ENCODE peak calls at places on chromosomes 12 and 14, in eight cellular contexts. R is dorsolateral prefrontal cortex, F is NB4, D is fibroblast of the aortic adventitia, H is HCT116, O is GM13977, M is mammary epithelial cell, T is neural crest cell. Q is an unnamed sample.

GRCh38 chr12:42130670-42131402 is 13.8 kb downstream of the GXYLT1 start:
- DNase-seq in R (no peak), F (peak; percentile 68), D (peak; percentile 56), H (no peak), O (no peak), M (peak; percentile 60), T (no peak), Q (no peak)

GRCh38 chr12:1374296-1374695 is 220.1 kb downstream of the FBXL14 start:
- DNase-seq in R (no peak), F (no peak), D (peak; percentile 85), H (no peak), O (no peak), M (no peak), T (no peak), Q (no peak)

GRCh38 chr14:103543721-103544626 is 15.0 kb downstream of the TRMT61A start:
- DNase-seq in R (peak; percentile 82), F (no peak), D (no peak), H (no peak), O (no peak), M (no peak), T (no peak), Q (no peak)

GRCh38 chr12:106301611-106302321 is 767 bp upstream of the TCP11L2 start:
- DNase-seq in R (peak; percentile 38), F (peak; percentile 77), D (peak; percentile 65), H (no peak), O (peak; percentile 42), M (peak; percentile 65), T (no peak), Q (peak; percentile 82)

GRCh38 chr12:3061129-3061857 is 15.9 kb upstream of the TSPAN9 start:
- DNase-seq in R (no peak), F (no peak), D (peak; percentile 81), H (no peak), O (no peak), M (no peak), T (no peak), Q (no peak)

GRCh38 chr14:92106095-92106937 is at the start of gene ATXN3:
- DNase-seq in R (peak; percentile 96), F (peak; percentile 98), D (peak; percentile 99), H (peak; percentile 97), O (peak; percentile 96), M (peak; percentile 96), T (peak; percentile 85), Q (peak; percentile 95)

GRCh38 chr12:104809251-104809650 is 148.8 kb downstream of the SLC41A2 start:
- DNase-seq in R (no peak), F (no peak), D (no peak), H (no peak), O (no peak), M (peak; percentile 35), T (no peak), Q (no peak)

GRCh38 chr12:50901685-50902113 is 50.6 kb upstream of the HIGD1C start:
- DNase-seq in R (no peak), F (no peak), D (no peak), H (no peak), O (no peak), M (no peak), T (no peak), Q (no peak)

GRCh38 chr12:88361493-88361892 is 218.8 kb downstream of the KITLG start:
- DNase-seq in R (no peak), F (no peak), D (no peak), H (no peak), O (no peak), M (peak; percentile 40), T (no peak), Q (no peak)

GRCh38 chr12:108592033-108592909 is 5.6 kb downstream of the TMEM119 start:
- DNase-seq in R (no peak), F (no peak), D (no peak), H (no peak), O (no peak), M (no peak), T (no peak), Q (no peak)

GRCh38 chr12:131764738-131765137 is 53.8 kb downstream of the SFSWAP start:
- DNase-seq in R (no peak), F (no peak), D (peak; percentile 25), H (no peak), O (no peak), M (no peak), T (no peak), Q (no peak)

GRCh38 chr12:68761442-68761812 is 15.5 kb downstream of the SLC35E3 start:
- DNase-seq in R (no peak), F (no peak), D (no peak), H (no peak), O (no peak), M (no peak), T (no peak), Q (no peak)

GRCh38 chr14:69043007-69043444 is 63.9 kb upstream of the ACTN1 start:
- DNase-seq in R (no peak), F (peak; percentile 85), D (no peak), H (no peak), O (no peak), M (no peak), T (no peak), Q (no peak)

GRCh38 chr12:132455565-132455964 is 34.4 kb upstream of the FBRSL1 start:
- DNase-seq in R (no peak), F (no peak), D (no peak), H (no peak), O (no peak), M (no peak), T (no peak), Q (no peak)

DNA sequence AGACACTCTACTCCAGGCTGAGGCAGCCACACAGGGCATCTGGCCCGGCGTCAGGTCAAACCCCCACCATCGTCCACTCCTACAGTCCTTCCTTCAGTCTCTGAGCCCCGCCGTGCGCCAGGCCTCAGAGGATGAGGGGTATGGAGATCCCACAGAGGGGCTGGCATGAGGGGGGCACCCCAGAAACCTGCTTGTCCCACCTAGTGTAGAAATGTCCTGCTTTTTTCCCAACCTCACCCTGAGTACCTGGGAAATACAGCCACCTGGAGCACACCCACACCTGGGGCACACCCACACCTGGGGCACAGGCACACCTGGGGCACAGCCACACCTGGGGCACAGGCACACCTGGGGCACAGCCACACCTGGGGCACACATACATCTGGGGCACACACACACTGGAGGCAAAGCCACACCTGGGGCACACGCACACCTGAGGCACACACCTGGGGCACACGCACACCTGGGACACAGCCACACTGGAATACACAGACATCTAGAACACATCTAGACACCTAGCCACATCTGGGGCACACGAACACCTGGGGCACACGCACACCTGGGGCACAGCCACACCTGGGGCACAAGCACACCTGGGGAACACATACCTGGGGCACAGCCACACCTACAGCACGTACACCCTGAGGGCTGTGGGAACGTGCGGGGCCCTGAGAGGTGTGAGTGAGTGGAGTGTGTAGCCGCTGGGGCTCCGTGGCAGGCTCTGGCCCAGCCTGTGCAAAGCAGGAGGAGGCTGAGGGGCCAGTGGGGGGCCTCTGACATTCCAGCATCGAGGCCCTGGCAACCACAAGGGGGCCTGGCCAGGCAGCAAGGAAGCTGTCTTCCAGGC is 18.4 kb downstream of the AKT1 start:
- DNase-seq in R (no peak), F (no peak), D (no peak), H (no peak), O (no peak), M (no peak), T (peak; percentile 60), Q (no peak)
- TF ChIP-seq CTCF in R (no peak), F (no peak), D (no peak), H (no peak), O (no peak), M (no peak), T (no peak), Q (no peak)

DNA sequence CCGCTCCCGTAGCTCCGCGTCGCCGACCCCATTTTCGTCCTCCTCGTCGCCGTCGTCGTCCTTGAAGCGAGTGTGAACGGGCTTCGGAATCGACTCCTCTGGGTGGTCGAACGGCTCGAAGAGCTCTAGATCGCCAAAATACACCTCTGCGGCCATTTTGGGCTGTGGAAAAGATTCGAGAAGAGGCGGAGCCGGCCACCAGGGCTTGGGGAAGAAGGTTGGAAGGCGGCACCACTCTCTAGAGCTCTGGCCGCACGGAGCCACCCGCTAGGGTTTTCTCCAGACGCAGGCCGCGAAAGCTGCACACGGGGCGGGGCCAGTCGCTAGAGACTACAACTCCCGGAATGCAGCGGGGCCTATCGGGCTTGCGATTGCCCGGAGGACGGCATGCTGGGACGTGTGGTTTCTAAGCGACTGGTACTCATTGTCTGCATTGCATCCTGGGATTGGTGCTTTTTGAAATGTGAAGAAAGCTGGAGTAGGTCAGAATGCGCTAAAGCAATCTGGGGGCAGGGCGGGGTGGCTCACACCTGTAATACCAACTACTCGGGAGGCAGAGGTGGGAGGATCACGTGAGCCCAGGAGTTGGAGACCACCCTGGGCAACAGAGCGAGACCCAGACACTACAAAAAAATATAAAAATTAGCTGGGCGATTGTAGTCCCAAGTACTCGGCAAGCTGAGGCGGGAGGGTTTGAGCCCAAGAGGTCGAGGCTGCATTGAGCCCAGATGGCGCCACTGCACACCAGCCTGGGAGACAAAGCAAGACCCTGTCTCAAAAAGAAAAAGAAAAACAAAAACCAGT is at the start of gene ZCCHC8:
- DNase-seq in R (peak; percentile 95), F (peak; percentile 100), D (peak; percentile 97), H (peak; percentile 96), O (peak; percentile 92), M (peak; percentile 98), T (peak; percentile 93), Q (peak; percentile 98)
- TF ChIP-seq CTCF in R (peak; percentile 43), F (peak; percentile 36), D (peak; percentile 11), H (no peak), O (peak; percentile 27), M (no peak), T (peak; percentile 15), Q (no peak)

DNA sequence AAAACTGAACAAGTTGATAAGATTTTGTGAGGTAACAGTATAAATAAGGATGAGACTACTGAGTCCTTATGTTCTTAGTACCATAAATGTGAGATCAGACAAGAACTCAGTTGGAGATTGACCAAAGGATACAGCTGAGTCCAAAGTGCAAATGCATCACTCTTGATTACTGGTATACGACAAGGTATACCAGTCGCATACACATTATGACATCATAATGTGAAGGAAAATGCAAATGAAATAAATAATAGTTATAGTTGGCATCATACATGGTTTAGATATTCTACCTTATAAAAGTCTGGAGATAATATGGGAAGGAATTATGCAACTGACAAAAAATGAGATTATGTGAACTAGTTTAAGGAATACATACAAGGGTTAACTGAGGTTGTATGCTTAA is 476.3 kb upstream of the STXBP6 start:
- DNase-seq in R (no peak), F (no peak), D (no peak), H (no peak), O (no peak), M (no peak), T (no peak), Q (no peak)
- TF ChIP-seq CTCF in R (no peak), F (no peak), D (no peak), H (no peak), O (no peak), M (no peak), T (no peak), Q (no peak)

GRCh38 chr14:75518625-75519024 is 3.6 kb upstream of the BATF start:
- DNase-seq in R (no peak), F (peak; percentile 71), D (no peak), H (peak; percentile 12), O (peak; percentile 32), M (no peak), T (no peak), Q (no peak)

GRCh38 chr14:75515631-75515999 is 6.7 kb upstream of the BATF start:
- DNase-seq in R (no peak), F (peak; percentile 90), D (peak; percentile 19), H (no peak), O (peak; percentile 29), M (no peak), T (no peak), Q (no peak)

GRCh38 chr14:75513911-75514672 is 8.2 kb upstream of the BATF start:
- DNase-seq in R (no peak), F (peak; percentile 22), D (no peak), H (no peak), O (peak; percentile 42), M (no peak), T (no peak), Q (no peak)

GRCh38 chr14:75511201-75511600 is 11.1 kb upstream of the BATF start:
- DNase-seq in R (no peak), F (no peak), D (no peak), H (no peak), O (no peak), M (no peak), T (no peak), Q (no peak)

GRCh38 chr14:75514673-75515630 is 7.3 kb upstream of the BATF start:
- DNase-seq in R (no peak), F (peak; percentile 87), D (peak; percentile 30), H (no peak), O (peak; percentile 57), M (peak; percentile 12), T (no peak), Q (peak; percentile 15)
- TF ChIP-seq CTCF in R (no peak), F (peak; percentile 17), D (peak; percentile 51), H (no peak), O (peak; percentile 74), M (no peak), T (peak; percentile 16), Q (no peak)

Q was measured in Calu3.